ENCODE peak calls at places on chromosome 1, in four cellular contexts. I is H1, Z is GM12878, N is K562. M is an unnamed sample.

GRCh38 chr1:220768127-220768601 is 18.5 kb upstream of the MTARC1 start:
- DNase-seq in N (peak), I (no peak), Z (no peak), M (no peak)

GRCh38 chr1:229558460-229559335 is at the start of gene ABCB10:
- DNase-seq in N (peak), I (peak), Z (peak), M (peak)

GRCh38 chr1:205456868-205457724 is 1.3 kb upstream of the BLACAT1 start:
- DNase-seq in N (no peak), I (no peak), Z (no peak), M (no peak)

GRCh38 chr1:7664147-7664892 is 106.8 kb upstream of the VAMP3 start:
- DNase-seq in N (no peak), Z (no peak), I (no peak), M (no peak)

GRCh38 chr1:67460648-67461500 is 30.7 kb upstream of the SERBP1 start:
- DNase-seq in I (no peak), N (no peak), Z (no peak), M (no peak)

GRCh38 chr1:19861034-19861433 is 21.2 kb upstream of the OTUD3 start:
- DNase-seq in N (peak), Z (no peak), I (no peak), M (peak)

GRCh38 chr1:89624314-89624713 is 8.6 kb upstream of the LRRC8C start:
- DNase-seq in Z (no peak), N (no peak), I (no peak), M (no peak)

GRCh38 chr1:94416901-94417701 is 1.1 kb upstream of the ABCD3 start:
- DNase-seq in Z (no peak), N (peak), I (no peak), M (peak)

GRCh38 chr1:32900956-32901822 is at the start of gene TMEM54:
- DNase-seq in N (peak), Z (no peak), I (no peak), M (peak)

GRCh38 chr1:223135176-223135575 is 7.9 kb downstream of the TLR5 start:
- DNase-seq in N (no peak), Z (no peak), I (no peak), M (peak)

GRCh38 chr1:117605164-117605810 is 561 bp upstream of the TENT5C start:
- DNase-seq in Z (no peak), I (no peak), N (peak), M (no peak)

GRCh38 chr1:189874715-189875440 is 602.8 kb downstream of the BRINP3 start:
- DNase-seq in Z (no peak), I (no peak), N (no peak), M (no peak)

GRCh38 chr1:201088395-201088794 is 23.8 kb downstream of the CACNA1S start:
- DNase-seq in Z (no peak), N (no peak), I (no peak), M (no peak)

GRCh38 chr1:224183591-224184312 is 712 bp downstream of the DEGS1 start:
- DNase-seq in N (peak), Z (no peak), I (no peak), M (peak)

GRCh38 chr1:5686195-5686594 is 306.0 kb downstream of the NPHP4 start:
- DNase-seq in Z (peak), I (no peak), N (no peak), M (no peak)
- TF ChIP-seq CHD1 in Z (no peak), I (no peak), N (no peak), M (no peak)

GRCh38 chr1:15226626-15227286 is 20.3 kb upstream of the FHAD1 start:
- DNase-seq in I (no peak), Z (no peak), N (no peak), M (no peak)
- H3K4me2 ChIP-seq in I (no peak), Z (no peak), N (no peak), M (no peak)

GRCh38 chr1:5220421-5220820 is 566.0 kb downstream of the AJAP1 start:
- DNase-seq in N (no peak), I (no peak), Z (no peak), M (no peak)
- TF ChIP-seq CHD1 in N (no peak), I (no peak), Z (no peak), M (no peak)

GRCh38 chr1:239841635-239842034 is 250.0 kb upstream of the FMN2 start:
- DNase-seq in I (no peak), N (no peak), Z (no peak), M (no peak)
- H3K4me2 ChIP-seq in I (no peak), N (no peak), Z (no peak), M (no peak)

M was measured in IMR-90.